ENCODE peak calls at places on chromosome 9, in seven cellular contexts. S is uterus; U is fibroblast of lung; F is SJCRH30; E is adrenal gland; W is CD4-positive, alpha-beta memory T cell; M is endothelial cell of umbilical vein. X is an unnamed sample. For H3K4me1, the result is how much of the 10 kb centered on the place peaks cover.

GRCh38 chr9:93301291-93301811 is 117.4 kb downstream of the WNK2 start:
- DNase-seq in S (peak), U (no peak), F (no peak), E (no peak), W (no peak), M (no peak), X (peak)

GRCh38 chr9:2157277-2158105 is 142.3 kb downstream of the SMARCA2 start:
- DNase-seq in S (no peak), U (peak), F (peak), E (peak), W (peak), M (no peak), X (no peak)

GRCh38 chr9:118595719-118596305 is 773.4 kb downstream of the BRINP1 start:
- DNase-seq in S (no peak), U (peak), F (peak), E (peak), W (no peak), M (peak), X (no peak)

GRCh38 chr9:73753171-73753570 is 601.5 kb downstream of the ANXA1 start:
- DNase-seq in S (no peak), U (peak), F (no peak), E (no peak), W (no peak), M (no peak), X (no peak)

GRCh38 chr9:121790841-121791240 is 139.4 kb downstream of the DAB2IP start:
- DNase-seq in S (no peak), U (no peak), F (no peak), E (no peak), W (no peak), M (no peak), X (no peak)

GRCh38 chr9:93143830-93144530 is 9.9 kb upstream of the NINJ1 start:
- DNase-seq in S (no peak), U (no peak), F (peak), E (no peak), W (peak), M (no peak), X (peak)

GRCh38 chr9:24479266-24479665 is 66.4 kb downstream of the IZUMO3 start:
- DNase-seq in S (no peak), U (no peak), F (peak), E (no peak), W (no peak), M (no peak), X (no peak)

GRCh38 chr9:70600479-70600878 is 186.0 kb upstream of the KLF9 start:
- DNase-seq in S (peak), U (peak), F (peak), E (no peak), W (no peak), M (peak), X (peak)

GRCh38 chr9:132410642-132411041 is 631 bp downstream of the CFAP77 start:
- DNase-seq in S (no peak), U (no peak), F (no peak), E (no peak), W (no peak), M (no peak), X (no peak)

GRCh38 chr9:110089681-110090370 is 118.1 kb downstream of the C9orf152 start:
- DNase-seq in S (no peak), U (no peak), F (no peak), E (no peak), W (no peak), M (peak), X (no peak)

GRCh38 chr9:94490465-94490864 is 64.4 kb upstream of the PCAT7 start:
- DNase-seq in S (no peak), U (no peak), F (peak), E (no peak), W (no peak), M (no peak), X (no peak)

GRCh38 chr9:83511051-83511450 is 27.1 kb downstream of the FRMD3 start:
- DNase-seq in S (no peak), U (peak), F (no peak), E (no peak), W (no peak), M (peak), X (no peak)

GRCh38 chr9:124220551-124221451 is 36.9 kb upstream of the NEK6 start:
- DNase-seq in S (no peak), U (peak), F (no peak), E (no peak), W (no peak), M (peak), X (no peak)

GRCh38 chr9:93129691-93130500 is 4.2 kb downstream of the NINJ1 start:
- DNase-seq in S (peak), U (no peak), F (no peak), E (no peak), W (no peak), M (no peak), X (no peak)

GRCh38 chr9:98083059-98083458 is 26.5 kb downstream of the NANS start:
- DNase-seq in S (no peak), U (no peak), F (no peak), E (no peak), W (no peak), M (peak), X (no peak)

GRCh38 chr9:84216151-84216550 is 124.4 kb downstream of the SLC28A3 start:
- DNase-seq in S (no peak), U (no peak), F (no peak), E (peak), W (no peak), M (no peak), X (no peak)

GRCh38 chr9:131116281-131117101 is 8.9 kb upstream of the NUP214 start:
- DNase-seq in S (peak), U (no peak), F (no peak), E (no peak), W (no peak), M (no peak), X (peak)

GRCh38 chr9:131277673-131278420 is 1.5 kb upstream of the FAM78A start:
- DNase-seq in S (peak), U (peak), F (peak), E (peak), W (peak), M (peak), X (peak)

DNA sequence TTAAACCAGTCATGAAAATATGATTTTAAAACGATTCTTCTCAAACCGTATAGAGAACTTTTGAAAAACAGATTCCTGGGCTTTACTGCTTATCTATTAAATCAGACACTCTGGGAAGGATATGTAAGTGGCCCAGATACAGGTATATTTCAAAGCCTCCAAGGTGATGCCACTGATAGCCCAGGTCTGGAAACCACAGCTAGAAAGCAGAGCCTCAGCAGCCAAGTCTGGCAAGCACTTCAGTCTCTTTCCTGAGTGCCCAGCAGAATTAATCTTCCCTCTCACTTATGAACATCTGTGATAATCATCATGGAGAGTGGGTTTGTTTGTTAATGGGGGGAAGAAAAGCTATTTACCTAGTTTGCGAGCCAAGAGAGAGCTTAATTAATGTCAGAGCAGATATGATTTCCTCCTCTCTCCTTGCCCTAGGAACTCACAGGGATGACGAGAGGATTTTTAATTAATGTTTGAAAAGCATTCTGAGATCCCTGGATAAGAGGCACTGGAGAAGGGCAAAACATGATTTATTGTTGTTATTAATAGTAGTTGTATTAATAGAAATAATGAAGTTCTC is 368.4 kb downstream of the TLE1 start:
- DNase-seq in S (no peak), U (no peak), F (no peak), E (no peak), W (no peak), M (no peak), X (no peak)
- H3K4me3 ChIP-seq in S (no peak), U (no peak), F (no peak), E (no peak), W (no peak), M (no peak), X (no peak)

DNA sequence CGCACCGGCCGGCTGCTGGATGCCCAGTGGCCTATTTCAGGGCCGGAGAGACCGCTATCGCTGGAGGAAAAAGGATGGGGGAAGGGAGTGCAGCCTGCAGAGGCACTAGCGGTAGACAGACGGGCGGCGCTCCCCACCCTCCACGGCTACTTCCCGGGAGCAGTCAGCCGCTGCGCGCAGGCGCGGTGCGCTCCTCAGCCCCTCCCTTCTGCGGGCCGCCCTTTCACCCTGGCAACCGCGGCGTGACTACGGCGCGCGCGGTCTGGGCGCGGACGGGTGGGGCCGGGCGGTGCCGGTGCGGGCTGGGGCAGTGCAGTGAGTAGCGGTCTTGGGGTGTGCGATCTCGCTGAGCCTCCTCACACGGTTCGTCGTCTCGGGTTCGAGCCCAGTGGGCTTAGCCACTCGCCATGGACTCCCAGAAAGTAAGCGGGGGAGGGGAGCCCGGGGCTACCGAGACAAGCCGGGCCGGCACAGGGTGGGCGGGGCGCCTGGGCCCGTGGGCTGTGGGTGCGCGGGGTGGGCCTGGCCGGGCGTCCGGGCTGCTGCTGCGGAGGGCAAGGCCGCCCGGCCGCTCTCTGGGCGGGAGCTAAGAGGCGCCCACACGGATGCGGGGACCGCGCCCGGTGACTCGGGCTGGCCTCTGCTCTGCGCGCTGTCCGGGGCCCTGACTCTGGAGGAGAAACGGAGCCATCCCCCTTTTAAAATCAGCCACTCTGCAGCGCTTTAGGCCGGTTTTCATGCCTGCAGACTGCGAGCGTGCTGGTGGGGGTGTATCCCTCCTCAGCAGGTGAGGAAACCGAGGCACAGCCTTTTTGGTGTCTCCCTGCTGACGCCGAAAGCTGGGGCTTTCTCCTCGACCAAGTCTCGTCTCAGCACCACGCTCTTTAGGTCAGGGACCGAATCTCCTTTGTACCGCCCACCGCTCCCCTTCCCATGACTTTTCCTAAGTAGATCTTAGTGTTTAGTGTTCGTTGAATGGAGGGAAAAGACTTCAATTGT is at the start of gene FSD1L:
- DNase-seq in S (peak), U (peak), F (peak), E (peak), W (peak), M (peak), X (peak)
- H3K27ac ChIP-seq in S (peak), U (peak), F (peak), E (peak), W (peak), M (peak), X (no peak)

DNA sequence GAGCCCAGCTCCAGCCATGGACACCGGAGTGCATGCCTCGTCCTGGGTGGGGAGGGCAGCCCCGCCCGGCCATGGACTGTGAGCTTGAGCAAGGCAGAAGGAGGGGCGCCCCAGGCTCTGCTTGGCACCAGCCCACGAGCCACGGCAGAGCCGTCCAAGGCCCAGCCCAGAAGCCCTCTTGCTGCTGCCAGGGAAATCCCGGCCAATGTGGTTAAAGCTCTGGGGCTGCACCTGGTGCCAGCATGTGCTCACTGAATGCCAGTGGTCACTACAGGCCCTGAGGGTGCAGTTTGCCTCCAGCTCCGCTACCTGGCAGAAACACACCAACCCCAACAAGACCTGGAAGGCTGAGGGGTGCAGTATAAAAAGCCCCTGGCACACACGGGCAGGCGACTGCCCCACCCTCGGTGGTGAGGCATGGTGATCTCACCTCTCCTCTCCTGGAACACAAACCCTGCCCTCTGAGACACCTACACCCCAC is 11.8 kb downstream of the BRD3 start:
- DNase-seq in S (peak), U (peak), F (no peak), E (peak), W (no peak), M (no peak), X (peak)
- H3K4me1 ChIP-seq in S (under half), U (under half), F (under half), E (half or more), W (under half), M (under half), X (under half)

DNA sequence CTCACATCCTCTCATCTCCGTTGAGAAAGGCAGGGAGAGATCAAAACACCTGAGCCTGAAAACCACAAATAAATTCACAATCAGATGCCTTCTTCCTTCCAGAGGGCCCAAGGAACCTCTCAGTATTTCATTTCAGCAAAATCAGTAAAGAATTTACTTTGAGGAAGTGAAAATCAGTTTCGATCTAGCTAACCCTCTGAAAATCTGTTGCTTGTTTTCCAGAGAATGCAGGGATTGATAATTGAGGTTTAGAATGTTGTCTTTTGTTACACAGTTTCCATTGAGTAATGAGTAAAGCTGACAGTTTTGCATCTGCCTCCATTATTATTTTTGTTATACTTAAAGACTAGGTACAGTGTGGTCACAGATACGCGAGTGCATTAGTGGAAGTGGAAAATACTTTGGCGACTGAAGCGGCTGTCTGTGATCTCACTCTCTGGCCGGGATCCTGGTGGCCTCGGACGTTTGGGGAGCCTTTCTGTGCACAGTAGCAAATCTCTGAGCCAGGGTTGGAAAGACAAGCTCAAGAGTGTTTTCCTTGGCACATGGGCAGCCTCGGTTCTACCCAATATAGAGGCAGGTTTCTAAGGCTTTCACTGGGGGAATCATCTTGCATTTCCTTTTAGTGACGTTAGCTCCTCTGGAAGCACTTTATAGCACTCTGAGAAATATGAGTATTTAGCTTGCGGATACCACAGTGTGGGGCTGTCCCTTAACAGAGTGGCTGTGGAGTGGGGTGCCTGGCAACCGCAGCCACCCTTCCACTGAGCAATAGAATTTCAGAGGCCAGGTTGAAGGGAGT is 32.2 kb upstream of the ANGPTL2 start:
- DNase-seq in S (peak), U (peak), F (peak), E (peak), W (peak), M (peak), X (peak)
- H3K4me3 ChIP-seq in S (no peak), U (no peak), F (peak), E (no peak), W (no peak), M (no peak), X (no peak)

X was measured in aorta.